ENCODE peak calls at places on chromosomes 5 and 9, in five cellular contexts. One of them, this sample, is unnamed.

GRCh38 chr5:175823731-175824525 is 47.5 kb upstream of the CPLX2 start:
- DNase-seq in ELF-1: peak
- DNase-seq in GM06990: no peak
- DNase-seq in AML-193: no peak
- DNase-seq in activated T-cell treated with anti-CD3 and anti-CD28 coated beads, Interleukin-2, amount 50 U/mL, for 72 hours: no peak
- DNase-seq in this sample: no peak

GRCh38 chr5:88172847-88173758 is 95.5 kb downstream of the TMEM161B start:
- DNase-seq in ELF-1: peak
- DNase-seq in GM06990: no peak
- DNase-seq in AML-193: no peak
- DNase-seq in activated T-cell treated with anti-CD3 and anti-CD28 coated beads, Interleukin-2, amount 50 U/mL, for 72 hours: no peak
- DNase-seq in this sample: no peak

GRCh38 chr5:56278267-56278826 is 45.2 kb upstream of the ANKRD55 start:
- DNase-seq in ELF-1: peak
- DNase-seq in GM06990: no peak
- DNase-seq in AML-193: no peak
- DNase-seq in activated T-cell treated with anti-CD3 and anti-CD28 coated beads, Interleukin-2, amount 50 U/mL, for 72 hours: no peak
- DNase-seq in this sample: peak

GRCh38 chr5:177369050-177369912 is 11.6 kb downstream of the RGS14 start:
- DNase-seq in ELF-1: no peak
- DNase-seq in GM06990: no peak
- DNase-seq in AML-193: peak
- DNase-seq in activated T-cell treated with anti-CD3 and anti-CD28 coated beads, Interleukin-2, amount 50 U/mL, for 72 hours: no peak
- DNase-seq in this sample: no peak

GRCh38 chr5:100901851-100902341 is 1.2 kb downstream of the ST8SIA4 start:
- DNase-seq in ELF-1: peak
- DNase-seq in GM06990: peak
- DNase-seq in AML-193: peak
- DNase-seq in activated T-cell treated with anti-CD3 and anti-CD28 coated beads, Interleukin-2, amount 50 U/mL, for 72 hours: peak
- DNase-seq in this sample: no peak

GRCh38 chr9:127991017-127991756 is 10.4 kb upstream of the EEIG1 start:
- DNase-seq in ELF-1: no peak
- DNase-seq in GM06990: no peak
- DNase-seq in AML-193: no peak
- DNase-seq in activated T-cell treated with anti-CD3 and anti-CD28 coated beads, Interleukin-2, amount 50 U/mL, for 72 hours: no peak
- DNase-seq in this sample: no peak

GRCh38 chr5:43281840-43282658 is 31.2 kb downstream of the HMGCS1 start:
- DNase-seq in ELF-1: no peak
- DNase-seq in GM06990: no peak
- DNase-seq in AML-193: no peak
- DNase-seq in activated T-cell treated with anti-CD3 and anti-CD28 coated beads, Interleukin-2, amount 50 U/mL, for 72 hours: peak
- DNase-seq in this sample: no peak

GRCh38 chr5:173919443-173919842 is 31.3 kb downstream of the CPEB4 start:
- DNase-seq in ELF-1: no peak
- DNase-seq in GM06990: no peak
- DNase-seq in AML-193: no peak
- DNase-seq in activated T-cell treated with anti-CD3 and anti-CD28 coated beads, Interleukin-2, amount 50 U/mL, for 72 hours: no peak
- DNase-seq in this sample: no peak

GRCh38 chr5:35815089-35815936 is 41.4 kb upstream of the IL7R start:
- DNase-seq in ELF-1: peak
- DNase-seq in GM06990: no peak
- DNase-seq in AML-193: peak
- DNase-seq in activated T-cell treated with anti-CD3 and anti-CD28 coated beads, Interleukin-2, amount 50 U/mL, for 72 hours: peak
- DNase-seq in this sample: no peak

GRCh38 chr5:157748740-157749461 is 5.4 kb downstream of the LSM11 start:
- DNase-seq in ELF-1: no peak
- DNase-seq in GM06990: no peak
- DNase-seq in AML-193: no peak
- DNase-seq in activated T-cell treated with anti-CD3 and anti-CD28 coated beads, Interleukin-2, amount 50 U/mL, for 72 hours: no peak
- DNase-seq in this sample: peak

GRCh38 chr9:125436613-125437443 is 175.2 kb downstream of the GAPVD1 start:
- DNase-seq in ELF-1: no peak
- DNase-seq in GM06990: no peak
- DNase-seq in AML-193: no peak
- DNase-seq in activated T-cell treated with anti-CD3 and anti-CD28 coated beads, Interleukin-2, amount 50 U/mL, for 72 hours: no peak
- DNase-seq in this sample: no peak

GRCh38 chr5:139903805-139904565 is 108.4 kb downstream of the PSD2 start:
- DNase-seq in ELF-1: peak
- DNase-seq in GM06990: peak
- DNase-seq in AML-193: no peak
- DNase-seq in activated T-cell treated with anti-CD3 and anti-CD28 coated beads, Interleukin-2, amount 50 U/mL, for 72 hours: peak
- DNase-seq in this sample: no peak

GRCh38 chr5:9168791-9169611 is 376.9 kb downstream of the SEMA5A start:
- DNase-seq in ELF-1: no peak
- DNase-seq in GM06990: no peak
- DNase-seq in AML-193: no peak
- DNase-seq in activated T-cell treated with anti-CD3 and anti-CD28 coated beads, Interleukin-2, amount 50 U/mL, for 72 hours: no peak
- DNase-seq in this sample: no peak

GRCh38 chr5:958701-959571 is 49.7 kb upstream of the NKD2 start:
- DNase-seq in ELF-1: no peak
- DNase-seq in GM06990: no peak
- DNase-seq in AML-193: no peak
- DNase-seq in activated T-cell treated with anti-CD3 and anti-CD28 coated beads, Interleukin-2, amount 50 U/mL, for 72 hours: no peak
- DNase-seq in this sample: no peak

GRCh38 chr5:16552666-16553343 is 64.0 kb downstream of the RETREG1 start:
- DNase-seq in ELF-1: peak
- DNase-seq in GM06990: no peak
- DNase-seq in AML-193: peak
- DNase-seq in activated T-cell treated with anti-CD3 and anti-CD28 coated beads, Interleukin-2, amount 50 U/mL, for 72 hours: peak
- DNase-seq in this sample: no peak

GRCh38 chr9:132584616-132585560 is 2.5 kb downstream of the BARHL1 start:
- DNase-seq in ELF-1: no peak
- DNase-seq in GM06990: no peak
- DNase-seq in AML-193: no peak
- DNase-seq in activated T-cell treated with anti-CD3 and anti-CD28 coated beads, Interleukin-2, amount 50 U/mL, for 72 hours: no peak
- DNase-seq in this sample: no peak

GRCh38 chr5:141757402-141757801 is 75.4 kb upstream of the ARAP3 start:
- DNase-seq in ELF-1: peak
- DNase-seq in GM06990: no peak
- DNase-seq in AML-193: no peak
- DNase-seq in activated T-cell treated with anti-CD3 and anti-CD28 coated beads, Interleukin-2, amount 50 U/mL, for 72 hours: no peak
- DNase-seq in this sample: peak

GRCh38 chr5:159915913-159916840 is at the start of gene ADRA1B:
- DNase-seq in ELF-1: peak
- DNase-seq in GM06990: peak
- DNase-seq in AML-193: no peak
- DNase-seq in activated T-cell treated with anti-CD3 and anti-CD28 coated beads, Interleukin-2, amount 50 U/mL, for 72 hours: peak
- DNase-seq in this sample: no peak

GRCh38 chr5:124902097-124902821 is 155.8 kb upstream of the ZNF608 start:
- DNase-seq in ELF-1: peak
- DNase-seq in GM06990: peak
- DNase-seq in AML-193: no peak
- DNase-seq in activated T-cell treated with anti-CD3 and anti-CD28 coated beads, Interleukin-2, amount 50 U/mL, for 72 hours: peak
- DNase-seq in this sample: no peak

GRCh38 chr5:43038523-43038989 is 1.6 kb downstream of the ANXA2R start:
- DNase-seq in ELF-1: peak
- DNase-seq in GM06990: peak
- DNase-seq in AML-193: no peak
- DNase-seq in activated T-cell treated with anti-CD3 and anti-CD28 coated beads, Interleukin-2, amount 50 U/mL, for 72 hours: peak
- DNase-seq in this sample: no peak

GRCh38 chr9:104758974-104759373 is 5.0 kb upstream of the NIPSNAP3B start:
- DNase-seq in ELF-1: no peak
- DNase-seq in GM06990: no peak
- DNase-seq in AML-193: no peak
- DNase-seq in activated T-cell treated with anti-CD3 and anti-CD28 coated beads, Interleukin-2, amount 50 U/mL, for 72 hours: no peak
- DNase-seq in this sample: no peak

GRCh38 chr5:142830241-142831018 is 60.3 kb downstream of the ARHGAP26 start:
- DNase-seq in ELF-1: no peak
- DNase-seq in GM06990: no peak
- DNase-seq in AML-193: no peak
- DNase-seq in activated T-cell treated with anti-CD3 and anti-CD28 coated beads, Interleukin-2, amount 50 U/mL, for 72 hours: no peak
- DNase-seq in this sample: no peak

GRCh38 chr5:149544199-149544472 is 7.1 kb downstream of the CSNK1A1 start:
- DNase-seq in ELF-1: no peak
- DNase-seq in GM06990: no peak
- DNase-seq in AML-193: peak
- DNase-seq in activated T-cell treated with anti-CD3 and anti-CD28 coated beads, Interleukin-2, amount 50 U/mL, for 72 hours: no peak
- DNase-seq in this sample: no peak

GRCh38 chr9:32783168-32783891 is at the start of gene TMEM215:
- DNase-seq in ELF-1: peak
- DNase-seq in GM06990: no peak
- DNase-seq in AML-193: no peak
- DNase-seq in activated T-cell treated with anti-CD3 and anti-CD28 coated beads, Interleukin-2, amount 50 U/mL, for 72 hours: no peak
- DNase-seq in this sample: no peak

GRCh38 chr5:133292300-133292699 is 240.5 kb downstream of the HSPA4 start:
- DNase-seq in ELF-1: no peak
- DNase-seq in GM06990: no peak
- DNase-seq in AML-193: no peak
- DNase-seq in activated T-cell treated with anti-CD3 and anti-CD28 coated beads, Interleukin-2, amount 50 U/mL, for 72 hours: peak
- DNase-seq in this sample: no peak

GRCh38 chr9:120655005-120655622 is 59.2 kb downstream of the MEGF9 start:
- DNase-seq in ELF-1: no peak
- DNase-seq in GM06990: no peak
- DNase-seq in AML-193: no peak
- DNase-seq in activated T-cell treated with anti-CD3 and anti-CD28 coated beads, Interleukin-2, amount 50 U/mL, for 72 hours: peak
- DNase-seq in this sample: no peak

GRCh38 chr9:108271646-108272349 is 584.0 kb downstream of the ACTL7B start:
- DNase-seq in ELF-1: peak
- DNase-seq in GM06990: no peak
- DNase-seq in AML-193: no peak
- DNase-seq in activated T-cell treated with anti-CD3 and anti-CD28 coated beads, Interleukin-2, amount 50 U/mL, for 72 hours: no peak
- DNase-seq in this sample: peak

GRCh38 chr5:135714126-135714894 is 120.2 kb upstream of the SLC25A48 start:
- DNase-seq in ELF-1: no peak
- DNase-seq in GM06990: no peak
- DNase-seq in AML-193: no peak
- DNase-seq in activated T-cell treated with anti-CD3 and anti-CD28 coated beads, Interleukin-2, amount 50 U/mL, for 72 hours: no peak
- DNase-seq in this sample: no peak

GRCh38 chr5:175252234-175252805 is 191.7 kb downstream of the DRD1 start:
- DNase-seq in ELF-1: no peak
- DNase-seq in GM06990: no peak
- DNase-seq in AML-193: no peak
- DNase-seq in activated T-cell treated with anti-CD3 and anti-CD28 coated beads, Interleukin-2, amount 50 U/mL, for 72 hours: no peak
- DNase-seq in this sample: no peak

GRCh38 chr5:28473531-28474107 is 1435.2 kb upstream of the CDH9 start:
- DNase-seq in ELF-1: no peak
- DNase-seq in GM06990: no peak
- DNase-seq in AML-193: no peak
- DNase-seq in activated T-cell treated with anti-CD3 and anti-CD28 coated beads, Interleukin-2, amount 50 U/mL, for 72 hours: no peak
- DNase-seq in this sample: no peak

GRCh38 chr5:135119497-135119896 is 85.5 kb upstream of the PITX1 start:
- DNase-seq in ELF-1: no peak
- DNase-seq in GM06990: no peak
- DNase-seq in AML-193: peak
- DNase-seq in activated T-cell treated with anti-CD3 and anti-CD28 coated beads, Interleukin-2, amount 50 U/mL, for 72 hours: no peak
- DNase-seq in this sample: no peak

GRCh38 chr5:135262364-135262763 is 136.7 kb downstream of the MACROH2A1 start:
- DNase-seq in ELF-1: no peak
- DNase-seq in GM06990: no peak
- DNase-seq in AML-193: no peak
- DNase-seq in activated T-cell treated with anti-CD3 and anti-CD28 coated beads, Interleukin-2, amount 50 U/mL, for 72 hours: no peak
- DNase-seq in this sample: no peak

This sample was measured in AG09309.